ENCODE peak calls at places on chromosomes 5 and 9, in nine cellular contexts. One of them, this sample, is unnamed.
A peak's percentile ranks its signal among the peaks of the same experiment; 100 is the strongest.

GRCh38 chr5:5617024-5617423 is 194.5 kb downstream of the ICE1 start:
- DNase-seq in cardiac fibroblast: no peak
- DNase-seq in astrocyte of the spinal cord: no peak
- DNase-seq in heart left ventricle: no peak
- DNase-seq in uterus: no peak
- DNase-seq in AG10803: no peak
- DNase-seq in endothelial cell: no peak
- DNase-seq in adrenal gland: no peak
- DNase-seq in cardiac muscle cell: no peak
- DNase-seq in this sample: no peak

GRCh38 chr5:132420706-132421272 is 51.3 kb downstream of the SLC22A5 start:
- DNase-seq in cardiac fibroblast: peak; percentile 36
- DNase-seq in astrocyte of the spinal cord: no peak
- DNase-seq in heart left ventricle: peak; percentile 40
- DNase-seq in uterus: no peak
- DNase-seq in AG10803: no peak
- DNase-seq in endothelial cell: no peak
- DNase-seq in adrenal gland: no peak
- DNase-seq in cardiac muscle cell: no peak
- DNase-seq in this sample: no peak

GRCh38 chr5:96662725-96663513 is 743 bp downstream of the CAST start:
- DNase-seq in cardiac fibroblast: peak; percentile 92
- DNase-seq in astrocyte of the spinal cord: peak; percentile 92
- DNase-seq in heart left ventricle: peak; percentile 94
- DNase-seq in uterus: peak; percentile 96
- DNase-seq in AG10803: peak; percentile 93
- DNase-seq in endothelial cell: peak; percentile 65
- DNase-seq in adrenal gland: peak; percentile 93
- DNase-seq in cardiac muscle cell: peak; percentile 92
- DNase-seq in this sample: peak; percentile 64

GRCh38 chr9:127716412-127716811 is 533 bp downstream of the TTC16 start:
- DNase-seq in cardiac fibroblast: no peak
- DNase-seq in astrocyte of the spinal cord: no peak
- DNase-seq in heart left ventricle: no peak
- DNase-seq in uterus: no peak
- DNase-seq in AG10803: no peak
- DNase-seq in endothelial cell: no peak
- DNase-seq in adrenal gland: no peak
- DNase-seq in cardiac muscle cell: no peak
- DNase-seq in this sample: no peak

GRCh38 chr5:61966991-61967390 is 339.0 kb upstream of the KIF2A start:
- DNase-seq in cardiac fibroblast: no peak
- DNase-seq in astrocyte of the spinal cord: no peak
- DNase-seq in heart left ventricle: no peak
- DNase-seq in uterus: no peak
- DNase-seq in AG10803: no peak
- DNase-seq in endothelial cell: no peak
- DNase-seq in adrenal gland: no peak
- DNase-seq in cardiac muscle cell: no peak
- DNase-seq in this sample: no peak

GRCh38 chr5:32505718-32506117 is 61.2 kb upstream of the ZFR start:
- DNase-seq in cardiac fibroblast: peak; percentile 54
- DNase-seq in astrocyte of the spinal cord: no peak
- DNase-seq in heart left ventricle: no peak
- DNase-seq in uterus: peak; percentile 33
- DNase-seq in AG10803: peak; percentile 96
- DNase-seq in endothelial cell: no peak
- DNase-seq in adrenal gland: no peak
- DNase-seq in cardiac muscle cell: peak; percentile 91
- DNase-seq in this sample: peak; percentile 26

GRCh38 chr9:133935328-133936040 is 56.6 kb downstream of the VAV2 start:
- DNase-seq in cardiac fibroblast: peak; percentile 50
- DNase-seq in astrocyte of the spinal cord: peak; percentile 88
- DNase-seq in heart left ventricle: peak; percentile 80
- DNase-seq in uterus: peak; percentile 75
- DNase-seq in AG10803: peak; percentile 20
- DNase-seq in endothelial cell: no peak
- DNase-seq in adrenal gland: no peak
- DNase-seq in cardiac muscle cell: peak; percentile 90
- DNase-seq in this sample: peak; percentile 89

GRCh38 chr5:59766394-59766793 is 127.1 kb downstream of the PDE4D start:
- DNase-seq in cardiac fibroblast: no peak
- DNase-seq in astrocyte of the spinal cord: no peak
- DNase-seq in heart left ventricle: no peak
- DNase-seq in uterus: peak; percentile 26
- DNase-seq in AG10803: no peak
- DNase-seq in endothelial cell: no peak
- DNase-seq in adrenal gland: no peak
- DNase-seq in cardiac muscle cell: peak; percentile 57
- DNase-seq in this sample: no peak

GRCh38 chr5:88188458-88189132 is 80.0 kb downstream of the TMEM161B start:
- DNase-seq in cardiac fibroblast: peak; percentile 9
- DNase-seq in astrocyte of the spinal cord: peak; percentile 4
- DNase-seq in heart left ventricle: no peak
- DNase-seq in uterus: no peak
- DNase-seq in AG10803: no peak
- DNase-seq in endothelial cell: no peak
- DNase-seq in adrenal gland: no peak
- DNase-seq in cardiac muscle cell: peak; percentile 6
- DNase-seq in this sample: no peak

GRCh38 chr5:129858126-129858675 is 46.1 kb upstream of the CHSY3 start:
- DNase-seq in cardiac fibroblast: no peak
- DNase-seq in astrocyte of the spinal cord: no peak
- DNase-seq in heart left ventricle: no peak
- DNase-seq in uterus: no peak
- DNase-seq in AG10803: no peak
- DNase-seq in endothelial cell: no peak
- DNase-seq in adrenal gland: no peak
- DNase-seq in cardiac muscle cell: no peak
- DNase-seq in this sample: no peak

GRCh38 chr9:133115604-133116345 is 5.3 kb downstream of the RALGDS start:
- DNase-seq in cardiac fibroblast: no peak
- DNase-seq in astrocyte of the spinal cord: peak; percentile 68
- DNase-seq in heart left ventricle: peak; percentile 30
- DNase-seq in uterus: no peak
- DNase-seq in AG10803: peak; percentile 46
- DNase-seq in endothelial cell: no peak
- DNase-seq in adrenal gland: peak; percentile 76
- DNase-seq in cardiac muscle cell: no peak
- DNase-seq in this sample: peak; percentile 46

GRCh38 chr5:32017638-32018429 is 156.3 kb downstream of the GOLPH3 start:
- DNase-seq in cardiac fibroblast: peak; percentile 69
- DNase-seq in astrocyte of the spinal cord: peak; percentile 80
- DNase-seq in heart left ventricle: no peak
- DNase-seq in uterus: peak; percentile 31
- DNase-seq in AG10803: peak; percentile 45
- DNase-seq in endothelial cell: no peak
- DNase-seq in adrenal gland: no peak
- DNase-seq in cardiac muscle cell: peak; percentile 90
- DNase-seq in this sample: peak; percentile 96

GRCh38 chr5:153896117-153896516 is 142.6 kb downstream of the FAM114A2 start:
- DNase-seq in cardiac fibroblast: peak; percentile 53
- DNase-seq in astrocyte of the spinal cord: peak; percentile 8
- DNase-seq in heart left ventricle: no peak
- DNase-seq in uterus: no peak
- DNase-seq in AG10803: peak; percentile 60
- DNase-seq in endothelial cell: no peak
- DNase-seq in adrenal gland: no peak
- DNase-seq in cardiac muscle cell: no peak
- DNase-seq in this sample: no peak

GRCh38 chr5:142422426-142422825 is 97.6 kb upstream of the SPRY4 start:
- DNase-seq in cardiac fibroblast: peak; percentile 73
- DNase-seq in astrocyte of the spinal cord: peak; percentile 76
- DNase-seq in heart left ventricle: no peak
- DNase-seq in uterus: no peak
- DNase-seq in AG10803: peak; percentile 62
- DNase-seq in endothelial cell: no peak
- DNase-seq in adrenal gland: no peak
- DNase-seq in cardiac muscle cell: peak; percentile 43
- DNase-seq in this sample: no peak

GRCh38 chr5:74992791-74993190 is 59.6 kb downstream of the GCNT4 start:
- DNase-seq in cardiac fibroblast: no peak
- DNase-seq in astrocyte of the spinal cord: no peak
- DNase-seq in heart left ventricle: no peak
- DNase-seq in uterus: no peak
- DNase-seq in AG10803: no peak
- DNase-seq in endothelial cell: no peak
- DNase-seq in adrenal gland: no peak
- DNase-seq in cardiac muscle cell: no peak
- DNase-seq in this sample: no peak

GRCh38 chr5:134267366-134268018 is 41.6 kb upstream of the PPP2CA start:
- DNase-seq in cardiac fibroblast: peak; percentile 50
- DNase-seq in astrocyte of the spinal cord: peak; percentile 47
- DNase-seq in heart left ventricle: no peak
- DNase-seq in uterus: no peak
- DNase-seq in AG10803: peak; percentile 31
- DNase-seq in endothelial cell: no peak
- DNase-seq in adrenal gland: no peak
- DNase-seq in cardiac muscle cell: peak; percentile 29
- DNase-seq in this sample: no peak

GRCh38 chr9:114048533-114049452 is 29.3 kb downstream of the AMBP start:
- DNase-seq in cardiac fibroblast: no peak
- DNase-seq in astrocyte of the spinal cord: no peak
- DNase-seq in heart left ventricle: no peak
- DNase-seq in uterus: no peak
- DNase-seq in AG10803: no peak
- DNase-seq in endothelial cell: no peak
- DNase-seq in adrenal gland: peak; percentile 10
- DNase-seq in cardiac muscle cell: no peak
- DNase-seq in this sample: no peak

GRCh38 chr5:144203750-144204596 is 33.3 kb downstream of the KCTD16 start:
- DNase-seq in cardiac fibroblast: peak; percentile 90
- DNase-seq in astrocyte of the spinal cord: peak; percentile 79
- DNase-seq in heart left ventricle: no peak
- DNase-seq in uterus: peak; percentile 20
- DNase-seq in AG10803: peak; percentile 76
- DNase-seq in endothelial cell: peak; percentile 53
- DNase-seq in adrenal gland: peak; percentile 19
- DNase-seq in cardiac muscle cell: peak; percentile 84
- DNase-seq in this sample: peak; percentile 67
- TF ChIP-seq CTCF in cardiac fibroblast: peak; percentile 87
- TF ChIP-seq CTCF in astrocyte of the spinal cord: peak; percentile 89
- TF ChIP-seq CTCF in heart left ventricle: peak; percentile 76
- TF ChIP-seq CTCF in uterus: peak; percentile 62
- TF ChIP-seq CTCF in AG10803: peak; percentile 95
- TF ChIP-seq CTCF in endothelial cell: peak; percentile 80
- TF ChIP-seq CTCF in adrenal gland: peak; percentile 91
- TF ChIP-seq CTCF in cardiac muscle cell: peak; percentile 91
- TF ChIP-seq CTCF in this sample: peak; percentile 84

DNA sequence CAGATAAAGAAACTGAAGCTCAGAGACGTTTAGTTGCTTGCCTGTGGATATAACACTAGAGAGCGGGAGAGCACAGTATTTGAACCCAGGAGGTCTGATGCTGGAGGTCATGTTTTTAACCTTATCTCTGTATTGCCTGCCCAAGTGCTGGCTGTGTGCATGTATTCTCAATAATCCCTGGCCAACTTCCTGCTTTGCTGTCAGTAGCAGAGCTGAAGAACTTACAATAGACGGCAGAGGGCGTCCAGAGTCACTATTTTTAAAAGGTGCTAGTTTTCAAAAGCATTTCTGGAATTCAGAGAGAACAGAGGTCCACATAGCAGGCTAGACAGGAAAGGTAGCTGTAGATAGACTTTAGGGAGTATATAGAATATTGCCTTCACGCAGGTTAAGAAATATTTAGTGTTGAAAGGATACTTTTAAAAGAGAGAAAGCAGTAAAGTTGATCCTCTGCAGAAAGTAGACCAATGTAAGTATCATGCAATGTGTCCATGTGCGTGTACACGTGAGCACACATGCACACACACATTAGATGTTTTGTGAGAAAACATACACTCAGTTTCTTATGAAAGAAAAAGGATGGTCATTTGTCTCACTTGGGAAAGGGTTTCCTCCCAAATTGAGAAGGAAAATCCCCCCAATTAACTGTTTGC is 46.3 kb downstream of the PTCD2 start:
- DNase-seq in cardiac fibroblast: peak; percentile 92
- DNase-seq in astrocyte of the spinal cord: peak; percentile 83
- DNase-seq in heart left ventricle: peak; percentile 68
- DNase-seq in uterus: peak; percentile 69
- DNase-seq in AG10803: peak; percentile 80
- DNase-seq in endothelial cell: peak; percentile 60
- DNase-seq in adrenal gland: peak; percentile 71
- DNase-seq in cardiac muscle cell: peak; percentile 90
- DNase-seq in this sample: peak; percentile 77
- TF ChIP-seq CTCF in cardiac fibroblast: peak; percentile 70
- TF ChIP-seq CTCF in astrocyte of the spinal cord: peak; percentile 76
- TF ChIP-seq CTCF in heart left ventricle: peak; percentile 69
- TF ChIP-seq CTCF in uterus: peak; percentile 86
- TF ChIP-seq CTCF in AG10803: peak; percentile 90
- TF ChIP-seq CTCF in endothelial cell: peak; percentile 63
- TF ChIP-seq CTCF in adrenal gland: peak; percentile 75
- TF ChIP-seq CTCF in cardiac muscle cell: peak; percentile 74
- TF ChIP-seq CTCF in this sample: peak; percentile 75

DNA sequence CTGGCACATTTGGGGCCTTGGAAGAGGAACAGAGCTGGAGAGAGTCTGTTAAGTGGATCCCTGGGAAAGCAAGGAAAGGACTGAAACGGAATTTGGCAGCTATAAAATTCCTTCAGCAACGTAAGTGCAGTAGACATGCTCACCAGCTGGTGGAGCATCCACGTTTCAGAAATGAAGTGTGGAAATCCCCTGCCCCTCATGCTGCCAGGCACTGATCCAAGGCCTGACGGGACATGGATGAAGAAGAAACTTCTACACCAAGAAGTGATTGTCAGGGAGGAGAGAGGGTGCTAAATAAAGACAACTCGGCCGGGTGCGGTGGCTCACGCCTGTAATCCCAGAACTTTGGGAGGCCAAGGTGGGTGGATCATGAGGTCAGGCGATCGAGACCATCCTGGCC is 209.3 kb downstream of the ROR2 start:
- DNase-seq in cardiac fibroblast: peak; percentile 64
- DNase-seq in astrocyte of the spinal cord: peak; percentile 39
- DNase-seq in heart left ventricle: peak; percentile 49
- DNase-seq in uterus: peak; percentile 80
- DNase-seq in AG10803: peak; percentile 79
- DNase-seq in endothelial cell: no peak
- DNase-seq in adrenal gland: peak; percentile 33
- DNase-seq in cardiac muscle cell: peak; percentile 87
- DNase-seq in this sample: peak; percentile 8
- TF ChIP-seq CTCF in cardiac fibroblast: peak; percentile 27
- TF ChIP-seq CTCF in astrocyte of the spinal cord: peak; percentile 18
- TF ChIP-seq CTCF in heart left ventricle: no peak
- TF ChIP-seq CTCF in uterus: peak; percentile 48
- TF ChIP-seq CTCF in AG10803: peak; percentile 53
- TF ChIP-seq CTCF in endothelial cell: no peak
- TF ChIP-seq CTCF in adrenal gland: no peak
- TF ChIP-seq CTCF in cardiac muscle cell: peak; percentile 54
- TF ChIP-seq CTCF in this sample: peak; percentile 36

DNA sequence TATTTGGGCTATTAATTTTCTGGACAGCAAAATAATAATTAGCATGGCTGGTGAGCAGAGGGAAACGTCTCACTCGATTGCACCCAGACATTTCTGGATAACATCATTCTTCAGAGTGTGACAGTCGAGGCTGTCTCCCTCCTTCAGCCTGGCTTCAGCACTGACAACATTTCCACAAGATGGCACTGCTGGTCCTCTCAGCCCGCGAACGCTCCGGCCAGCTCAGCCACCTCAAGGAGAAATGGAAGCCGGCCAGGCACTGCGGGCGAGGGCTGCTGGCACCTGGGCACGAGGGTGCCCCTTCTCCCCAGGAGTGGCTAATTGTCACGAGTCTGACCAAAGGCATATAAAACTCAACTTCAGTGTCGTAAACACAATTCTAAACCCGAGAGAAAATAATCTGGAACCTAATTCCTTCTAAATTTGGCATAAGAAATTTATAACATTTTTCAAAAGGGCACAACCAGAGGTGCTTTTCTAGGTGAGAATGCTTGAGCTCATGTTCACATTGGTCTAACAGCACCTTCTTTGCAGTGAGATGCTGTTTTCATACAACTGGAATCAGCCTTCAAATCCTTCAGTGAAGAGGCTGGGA is 65.9 kb downstream of the DAP start:
- DNase-seq in cardiac fibroblast: peak; percentile 78
- DNase-seq in astrocyte of the spinal cord: peak; percentile 75
- DNase-seq in heart left ventricle: peak; percentile 76
- DNase-seq in uterus: peak; percentile 61
- DNase-seq in AG10803: peak; percentile 71
- DNase-seq in endothelial cell: peak; percentile 68
- DNase-seq in adrenal gland: peak; percentile 71
- DNase-seq in cardiac muscle cell: peak; percentile 74
- DNase-seq in this sample: no peak
- TF ChIP-seq CTCF in cardiac fibroblast: peak; percentile 81
- TF ChIP-seq CTCF in astrocyte of the spinal cord: peak; percentile 84
- TF ChIP-seq CTCF in heart left ventricle: peak; percentile 62
- TF ChIP-seq CTCF in uterus: peak; percentile 77
- TF ChIP-seq CTCF in AG10803: peak; percentile 81
- TF ChIP-seq CTCF in endothelial cell: no peak
- TF ChIP-seq CTCF in adrenal gland: peak; percentile 82
- TF ChIP-seq CTCF in cardiac muscle cell: peak; percentile 75
- TF ChIP-seq CTCF in this sample: peak; percentile 84